ENCODE peak calls at places on chromosomes 6 and 20, in five cellular contexts. One of them, this sample, is unnamed.

GRCh38 chr6:131923356-131923755 is 27.8 kb downstream of the CCN2 start:
- DNase-seq in CD8-positive, alpha-beta T cell: no peak
- DNase-seq in uterus: peak; percentile 51
- DNase-seq in upper lobe of right lung: no peak
- DNase-seq in OCI-LY7: peak; percentile 84
- DNase-seq in this sample: no peak

GRCh38 chr6:46246081-46246480 is 75.3 kb upstream of the ENPP5 start:
- DNase-seq in CD8-positive, alpha-beta T cell: no peak
- DNase-seq in uterus: no peak
- DNase-seq in upper lobe of right lung: no peak
- DNase-seq in OCI-LY7: no peak
- DNase-seq in this sample: no peak

GRCh38 chr6:46684771-46685170 is 2.9 kb upstream of the TDRD6 start:
- DNase-seq in CD8-positive, alpha-beta T cell: no peak
- DNase-seq in uterus: no peak
- DNase-seq in upper lobe of right lung: no peak
- DNase-seq in OCI-LY7: no peak
- DNase-seq in this sample: no peak

GRCh38 chr6:22095886-22096285 is 200.9 kb downstream of the PRL start:
- DNase-seq in CD8-positive, alpha-beta T cell: no peak
- DNase-seq in uterus: no peak
- DNase-seq in upper lobe of right lung: no peak
- DNase-seq in OCI-LY7: no peak
- DNase-seq in this sample: no peak

GRCh38 chr20:48632017-48632824 is 195.6 kb downstream of the PREX1 start:
- DNase-seq in CD8-positive, alpha-beta T cell: no peak
- DNase-seq in uterus: no peak
- DNase-seq in upper lobe of right lung: no peak
- DNase-seq in OCI-LY7: no peak
- DNase-seq in this sample: no peak

GRCh38 chr20:36010745-36011326 is 42.4 kb downstream of the CNBD2 start:
- DNase-seq in CD8-positive, alpha-beta T cell: no peak
- DNase-seq in uterus: no peak
- DNase-seq in upper lobe of right lung: no peak
- DNase-seq in OCI-LY7: no peak
- DNase-seq in this sample: no peak

GRCh38 chr6:4459032-4459431 is 317.2 kb upstream of the CDYL start:
- DNase-seq in CD8-positive, alpha-beta T cell: no peak
- DNase-seq in uterus: no peak
- DNase-seq in upper lobe of right lung: no peak
- DNase-seq in OCI-LY7: no peak
- DNase-seq in this sample: no peak

GRCh38 chr20:48468571-48468970 is 359.2 kb downstream of the PREX1 start:
- DNase-seq in CD8-positive, alpha-beta T cell: no peak
- DNase-seq in uterus: no peak
- DNase-seq in upper lobe of right lung: no peak
- DNase-seq in OCI-LY7: no peak
- DNase-seq in this sample: no peak

GRCh38 chr6:131688286-131688685 is 12.9 kb downstream of the OR2A4 start:
- DNase-seq in CD8-positive, alpha-beta T cell: no peak
- DNase-seq in uterus: no peak
- DNase-seq in upper lobe of right lung: no peak
- DNase-seq in OCI-LY7: no peak
- DNase-seq in this sample: no peak

GRCh38 chr6:73722318-73723060 is 26.5 kb downstream of the CD109 start:
- DNase-seq in CD8-positive, alpha-beta T cell: no peak
- DNase-seq in uterus: no peak
- DNase-seq in upper lobe of right lung: no peak
- DNase-seq in OCI-LY7: no peak
- DNase-seq in this sample: no peak

GRCh38 chr6:164039954-164040375 is 625.4 kb downstream of the QKI start:
- DNase-seq in CD8-positive, alpha-beta T cell: peak; percentile 68
- DNase-seq in uterus: peak; percentile 34
- DNase-seq in upper lobe of right lung: peak; percentile 76
- DNase-seq in OCI-LY7: no peak
- DNase-seq in this sample: no peak

GRCh38 chr6:138691595-138692057 is 81.9 kb upstream of the CCDC28A start:
- DNase-seq in CD8-positive, alpha-beta T cell: no peak
- DNase-seq in uterus: no peak
- DNase-seq in upper lobe of right lung: no peak
- DNase-seq in OCI-LY7: no peak
- DNase-seq in this sample: no peak

GRCh38 chr6:17986656-17987575 is 519 bp downstream of the KIF13A start:
- DNase-seq in CD8-positive, alpha-beta T cell: no peak
- DNase-seq in uterus: peak; percentile 53
- DNase-seq in upper lobe of right lung: peak; percentile 85
- DNase-seq in OCI-LY7: peak; percentile 34
- DNase-seq in this sample: peak; percentile 50

GRCh38 chr6:158211273-158212055 is 43.3 kb downstream of the GTF2H5 start:
- DNase-seq in CD8-positive, alpha-beta T cell: no peak
- DNase-seq in uterus: no peak
- DNase-seq in upper lobe of right lung: no peak
- DNase-seq in OCI-LY7: no peak
- DNase-seq in this sample: no peak

GRCh38 chr6:75611702-75612375 is 10.2 kb downstream of the SENP6 start:
- DNase-seq in CD8-positive, alpha-beta T cell: no peak
- DNase-seq in uterus: no peak
- DNase-seq in upper lobe of right lung: no peak
- DNase-seq in OCI-LY7: no peak
- DNase-seq in this sample: no peak

GRCh38 chr6:1865585-1865984 is 255.9 kb downstream of the FOXC1 start:
- DNase-seq in CD8-positive, alpha-beta T cell: no peak
- DNase-seq in uterus: no peak
- DNase-seq in upper lobe of right lung: no peak
- DNase-seq in OCI-LY7: no peak
- DNase-seq in this sample: no peak

GRCh38 chr6:161079566-161080262 is 88.1 kb downstream of the MAP3K4 start:
- DNase-seq in CD8-positive, alpha-beta T cell: peak; percentile 65
- DNase-seq in uterus: peak; percentile 25
- DNase-seq in upper lobe of right lung: no peak
- DNase-seq in OCI-LY7: no peak
- DNase-seq in this sample: no peak

GRCh38 chr6:35165630-35166071 is 24.5 kb upstream of the TCP11 start:
- DNase-seq in CD8-positive, alpha-beta T cell: no peak
- DNase-seq in uterus: no peak
- DNase-seq in upper lobe of right lung: no peak
- DNase-seq in OCI-LY7: no peak
- DNase-seq in this sample: no peak

GRCh38 chr20:25676164-25676809 is 20.4 kb downstream of the ZNF337 start:
- DNase-seq in CD8-positive, alpha-beta T cell: no peak
- DNase-seq in uterus: no peak
- DNase-seq in upper lobe of right lung: no peak
- DNase-seq in OCI-LY7: no peak
- DNase-seq in this sample: no peak

GRCh38 chr6:98467091-98467490 is 367.3 kb upstream of the POU3F2 start:
- DNase-seq in CD8-positive, alpha-beta T cell: no peak
- DNase-seq in uterus: no peak
- DNase-seq in upper lobe of right lung: no peak
- DNase-seq in OCI-LY7: no peak
- DNase-seq in this sample: no peak

GRCh38 chr6:107786709-107787588 is 37.2 kb downstream of the SCML4 start:
- DNase-seq in CD8-positive, alpha-beta T cell: peak; percentile 66
- DNase-seq in uterus: no peak
- DNase-seq in upper lobe of right lung: no peak
- DNase-seq in OCI-LY7: peak; percentile 41
- DNase-seq in this sample: peak; percentile 87

DNA sequence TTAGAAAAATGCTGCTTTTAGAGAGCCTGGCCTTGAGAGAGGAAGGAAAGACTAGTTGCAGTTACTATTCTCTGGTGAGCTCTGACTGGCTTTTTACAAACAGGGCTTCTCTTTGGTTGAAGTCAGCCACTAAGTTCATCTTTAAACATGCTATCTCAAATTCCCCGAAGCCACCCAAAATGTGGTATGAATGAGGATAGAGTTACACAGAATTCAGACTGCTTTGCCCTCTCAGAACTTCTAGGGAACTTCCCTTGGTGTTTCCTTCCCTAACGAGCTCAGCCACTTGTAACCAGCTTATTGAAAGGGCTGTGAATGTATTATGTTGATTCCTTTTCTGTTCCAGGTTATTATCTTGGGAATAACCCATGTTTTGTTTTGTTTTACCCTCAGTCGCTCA is 73.5 kb downstream of the EFHC1 start:
- DNase-seq in CD8-positive, alpha-beta T cell: no peak
- DNase-seq in uterus: no peak
- DNase-seq in upper lobe of right lung: no peak
- DNase-seq in OCI-LY7: no peak
- DNase-seq in this sample: no peak
- H3K4me1 ChIP-seq in CD8-positive, alpha-beta T cell: no peaks in the 10 kb centered on the region
- H3K4me1 ChIP-seq in uterus: no peaks in the 10 kb centered on the region
- H3K4me1 ChIP-seq in upper lobe of right lung: no peaks in the 10 kb centered on the region
- H3K4me1 ChIP-seq in OCI-LY7: peaks cover 89% of the 10 kb centered on the region
- H3K4me1 ChIP-seq in this sample: peaks cover 11% of the 10 kb centered on the region

DNA sequence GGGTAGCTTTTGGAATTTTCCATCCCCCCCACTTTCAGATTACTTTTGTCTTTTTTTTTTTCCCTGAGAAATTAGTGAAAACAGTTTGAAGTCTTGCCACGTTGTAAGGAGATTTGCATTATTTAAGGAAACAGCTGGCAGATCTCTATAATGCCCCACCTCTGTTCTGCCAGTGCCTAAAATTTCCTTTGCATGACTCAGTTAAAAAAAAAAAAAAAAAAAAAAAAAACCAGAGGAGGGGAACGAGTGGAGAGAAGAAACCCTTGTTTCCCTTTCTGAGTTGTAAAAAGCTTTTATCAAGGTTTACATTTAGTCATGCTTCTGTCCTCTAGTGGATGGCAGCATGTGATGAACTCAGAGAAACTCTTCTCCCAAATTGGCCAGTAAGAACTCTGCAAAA is 33.5 kb downstream of the CARMIL1 start:
- DNase-seq in CD8-positive, alpha-beta T cell: no peak
- DNase-seq in uterus: no peak
- DNase-seq in upper lobe of right lung: no peak
- DNase-seq in OCI-LY7: peak; percentile 29
- DNase-seq in this sample: no peak
- H3K27ac ChIP-seq in CD8-positive, alpha-beta T cell: no peak overlapping the region
- H3K27ac ChIP-seq in uterus: peak overlapping the region; percentile 72
- H3K27ac ChIP-seq in upper lobe of right lung: no peak overlapping the region
- H3K27ac ChIP-seq in OCI-LY7: no peak overlapping the region
- H3K27ac ChIP-seq in this sample: no peak overlapping the region

GRCh38 chr20:53447271-53447670 is 146.4 kb downstream of the ZNF217 start:
- DNase-seq in CD8-positive, alpha-beta T cell: no peak
- DNase-seq in uterus: no peak
- DNase-seq in upper lobe of right lung: no peak
- DNase-seq in OCI-LY7: no peak
- DNase-seq in this sample: no peak
- TF ChIP-seq CTCF in CD8-positive, alpha-beta T cell: no peak
- TF ChIP-seq CTCF in uterus: no peak
- TF ChIP-seq CTCF in upper lobe of right lung: no peak
- TF ChIP-seq CTCF in OCI-LY7: no peak
- TF ChIP-seq CTCF in this sample: no peak

GRCh38 chr6:37792457-37793039 is 27.0 kb upstream of the ZFAND3 start:
- DNase-seq in CD8-positive, alpha-beta T cell: no peak
- DNase-seq in uterus: no peak
- DNase-seq in upper lobe of right lung: no peak
- DNase-seq in OCI-LY7: no peak
- DNase-seq in this sample: no peak
- H3K4me1 ChIP-seq in CD8-positive, alpha-beta T cell: peaks cover 7% of the 10 kb centered on the region
- H3K4me1 ChIP-seq in uterus: no peaks in the 10 kb centered on the region
- H3K4me1 ChIP-seq in upper lobe of right lung: peaks cover 8% of the 10 kb centered on the region
- H3K4me1 ChIP-seq in OCI-LY7: no peaks in the 10 kb centered on the region
- H3K4me1 ChIP-seq in this sample: peaks cover 40% of the 10 kb centered on the region

GRCh38 chr6:111753573-111753972 is 119.7 kb downstream of the FYN start:
- DNase-seq in CD8-positive, alpha-beta T cell: no peak
- DNase-seq in uterus: no peak
- DNase-seq in upper lobe of right lung: no peak
- DNase-seq in OCI-LY7: no peak
- DNase-seq in this sample: no peak
- H3K27ac ChIP-seq in CD8-positive, alpha-beta T cell: peak overlapping the region; percentile 0
- H3K27ac ChIP-seq in uterus: no peak overlapping the region
- H3K27ac ChIP-seq in upper lobe of right lung: peak overlapping the region; percentile 47
- H3K27ac ChIP-seq in OCI-LY7: no peak overlapping the region
- H3K27ac ChIP-seq in this sample: no peak overlapping the region

GRCh38 chr6:167669870-167670802 is 156.6 kb upstream of the AFDN start:
- DNase-seq in CD8-positive, alpha-beta T cell: no peak
- DNase-seq in uterus: no peak
- DNase-seq in upper lobe of right lung: no peak
- DNase-seq in OCI-LY7: no peak
- DNase-seq in this sample: no peak

GRCh38 chr6:167670938-167671338 is 155.8 kb upstream of the AFDN start:
- DNase-seq in CD8-positive, alpha-beta T cell: no peak
- DNase-seq in uterus: no peak
- DNase-seq in upper lobe of right lung: no peak
- DNase-seq in OCI-LY7: no peak
- DNase-seq in this sample: no peak

GRCh38 chr6:167673951-167674350 is 152.8 kb upstream of the AFDN start:
- DNase-seq in CD8-positive, alpha-beta T cell: no peak
- DNase-seq in uterus: no peak
- DNase-seq in upper lobe of right lung: no peak
- DNase-seq in OCI-LY7: no peak
- DNase-seq in this sample: no peak

GRCh38 chr6:167672738-167673137 is 154.0 kb upstream of the AFDN start:
- DNase-seq in CD8-positive, alpha-beta T cell: no peak
- DNase-seq in uterus: no peak
- DNase-seq in upper lobe of right lung: no peak
- DNase-seq in OCI-LY7: no peak
- DNase-seq in this sample: no peak

GRCh38 chr6:167671977-167672687 is 154.6 kb upstream of the AFDN start:
- DNase-seq in CD8-positive, alpha-beta T cell: no peak
- DNase-seq in uterus: no peak
- DNase-seq in upper lobe of right lung: no peak
- DNase-seq in OCI-LY7: no peak
- DNase-seq in this sample: no peak
- TF ChIP-seq CTCF in CD8-positive, alpha-beta T cell: no peak
- TF ChIP-seq CTCF in uterus: no peak
- TF ChIP-seq CTCF in upper lobe of right lung: no peak
- TF ChIP-seq CTCF in OCI-LY7: no peak
- TF ChIP-seq CTCF in this sample: no peak

DNA sequence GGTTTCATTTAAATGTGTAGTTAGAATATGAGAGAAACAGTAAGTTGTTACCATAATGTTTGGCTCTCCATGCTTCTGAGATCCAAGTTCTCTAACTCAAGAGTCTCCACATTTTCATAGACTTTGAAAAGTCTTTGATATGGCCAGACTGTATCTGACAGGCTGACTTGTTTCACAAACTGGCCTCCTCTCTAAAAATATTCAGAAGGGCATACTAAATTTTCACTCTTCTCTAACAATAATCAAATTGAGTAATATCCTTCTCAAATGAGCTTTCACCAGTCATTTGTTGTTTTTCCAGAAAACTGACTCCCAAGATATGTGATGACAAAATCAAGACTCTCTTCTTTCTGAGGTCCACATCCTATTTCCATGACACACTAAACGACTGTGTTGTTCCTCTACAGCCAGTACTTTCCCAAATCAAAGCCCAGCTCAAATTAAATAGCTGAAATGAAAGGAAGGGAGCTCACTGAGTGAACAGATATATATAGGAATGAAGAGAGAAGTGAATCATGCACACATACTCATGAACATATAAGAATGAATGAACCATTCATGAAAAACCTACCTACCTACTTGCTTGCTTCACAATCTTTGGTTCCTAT is 15.1 kb downstream of the HIVEP2 start:
- DNase-seq in CD8-positive, alpha-beta T cell: no peak
- DNase-seq in uterus: no peak
- DNase-seq in upper lobe of right lung: no peak
- DNase-seq in OCI-LY7: no peak
- DNase-seq in this sample: no peak
- H3K4me1 ChIP-seq in CD8-positive, alpha-beta T cell: peaks cover 69% of the 10 kb centered on the region
- H3K4me1 ChIP-seq in uterus: no peaks in the 10 kb centered on the region
- H3K4me1 ChIP-seq in upper lobe of right lung: peaks cover 11% of the 10 kb centered on the region
- H3K4me1 ChIP-seq in OCI-LY7: peaks cover 85% of the 10 kb centered on the region
- H3K4me1 ChIP-seq in this sample: peaks cover 80% of the 10 kb centered on the region

GRCh38 chr20:23084282-23084844 is 1.8 kb downstream of the CD93 start:
- DNase-seq in CD8-positive, alpha-beta T cell: no peak
- DNase-seq in uterus: no peak
- DNase-seq in upper lobe of right lung: no peak
- DNase-seq in OCI-LY7: no peak
- DNase-seq in this sample: no peak
- H3K27ac ChIP-seq in CD8-positive, alpha-beta T cell: no peak overlapping the region
- H3K27ac ChIP-seq in uterus: peak overlapping the region; percentile 84
- H3K27ac ChIP-seq in upper lobe of right lung: peak overlapping the region; percentile 93
- H3K27ac ChIP-seq in OCI-LY7: no peak overlapping the region
- H3K27ac ChIP-seq in this sample: peak overlapping the region; percentile 78

This sample was measured in gastrocnemius medialis.